ENCODE peak calls at places on chromosome 18, in four cellular contexts. A is Right ventricle myocardium inferior, E is NCI-H345, O is NCI-H1092 treated with DMSO at 0.1 percent for 48 hours. G is an unnamed sample.

GRCh38 chr18:60372598-60372997 is at the start of gene MC4R:
- DNase-seq in A (no peak), E (peak; percentile 56), O (peak; percentile 97), G (peak; percentile 40)

GRCh38 chr18:56661414-56662101 is 10.4 kb downstream of the WDR7 start:
- DNase-seq in O (no peak), A (no peak), E (no peak), G (no peak)

GRCh38 chr18:26940744-26941398 is 75.4 kb upstream of the AQP4 start:
- DNase-seq in O (no peak), A (no peak), E (no peak), G (no peak)

GRCh38 chr18:54261894-54262293 is 7.4 kb upstream of the POLI start:
- DNase-seq in A (no peak), O (no peak), E (no peak), G (no peak)

GRCh38 chr18:54880706-54881105 is 52.4 kb downstream of the RAB27B start:
- DNase-seq in E (no peak), O (no peak), A (no peak), G (no peak)

GRCh38 chr18:23131693-23132319 is 3.5 kb upstream of the CABLES1 start:
- DNase-seq in E (peak; percentile 76), O (peak; percentile 77), A (no peak), G (peak; percentile 29)

GRCh38 chr18:11089931-11090715 is 59.2 kb downstream of the PIEZO2 start:
- DNase-seq in O (no peak), A (no peak), E (no peak), G (no peak)

GRCh38 chr18:2651981-2652380 is 3.5 kb upstream of the SMCHD1 start:
- DNase-seq in O (no peak), E (no peak), A (no peak), G (no peak)

GRCh38 chr18:35127201-35127600 is 86.0 kb downstream of the MAPRE2 start:
- DNase-seq in A (no peak), E (no peak), O (no peak), G (no peak)